ENCODE peak calls at places on chromosomes 11 and 22, in four cellular contexts. N is GM12878, U is K562, E is HepG2. G is an unnamed sample.

GRCh38 chr11:113553235-113553634 is 78.0 kb upstream of the DRD2 start:
- DNase-seq in N (no peak), U (peak), E (no peak), G (no peak)

GRCh38 chr22:32545801-32546200 is 71.2 kb downstream of the FBXO7 start:
- DNase-seq in N (no peak), U (no peak), E (peak), G (no peak)

GRCh38 chr11:92376680-92377079 is 152.1 kb downstream of the FAT3 start:
- DNase-seq in N (no peak), U (no peak), E (no peak), G (no peak)

GRCh38 chr11:71284525-71285092 is 32.2 kb upstream of the SHANK2 start:
- DNase-seq in N (no peak), U (peak), E (peak), G (no peak)

GRCh38 chr22:49093192-49093880 is 734.3 kb downstream of the BRD1 start:
- DNase-seq in N (no peak), U (no peak), E (no peak), G (no peak)

GRCh38 chr22:43515902-43516301 is 104.1 kb downstream of the MPPED1 start:
- DNase-seq in N (no peak), U (no peak), E (no peak), G (peak)

GRCh38 chr11:15204766-15205165 is 90.0 kb downstream of the INSC start:
- DNase-seq in N (no peak), U (no peak), E (no peak), G (no peak)

GRCh38 chr11:34251640-34251980 is 106.2 kb downstream of the ABTB2 start:
- DNase-seq in N (no peak), U (no peak), E (no peak), G (no peak)

GRCh38 chr11:124612045-124612444 is 817 bp downstream of the PANX3 start:
- DNase-seq in N (no peak), U (no peak), E (no peak), G (no peak)

GRCh38 chr22:17103351-17103750 is 17.8 kb downstream of the TMEM121B start:
- DNase-seq in N (no peak), U (no peak), E (no peak), G (no peak)

GRCh38 chr11:106765849-106766248 is 252.4 kb downstream of the GUCY1A2 start:
- DNase-seq in N (no peak), U (no peak), E (no peak), G (no peak)

GRCh38 chr11:3947084-3947483 is 91.6 kb downstream of the STIM1 start:
- DNase-seq in N (peak), U (no peak), E (no peak), G (no peak)

GRCh38 chr11:77095551-77096490 is 6.8 kb upstream of the OMP start:
- DNase-seq in N (no peak), U (no peak), E (peak), G (no peak)

GRCh38 chr11:129440028-129440630 is 64.5 kb downstream of the BARX2 start:
- DNase-seq in N (no peak), U (no peak), E (peak), G (no peak)

GRCh38 chr22:48316245-48316875 is 1511.3 kb downstream of the BRD1 start:
- DNase-seq in N (no peak), U (no peak), E (no peak), G (no peak)

DNA sequence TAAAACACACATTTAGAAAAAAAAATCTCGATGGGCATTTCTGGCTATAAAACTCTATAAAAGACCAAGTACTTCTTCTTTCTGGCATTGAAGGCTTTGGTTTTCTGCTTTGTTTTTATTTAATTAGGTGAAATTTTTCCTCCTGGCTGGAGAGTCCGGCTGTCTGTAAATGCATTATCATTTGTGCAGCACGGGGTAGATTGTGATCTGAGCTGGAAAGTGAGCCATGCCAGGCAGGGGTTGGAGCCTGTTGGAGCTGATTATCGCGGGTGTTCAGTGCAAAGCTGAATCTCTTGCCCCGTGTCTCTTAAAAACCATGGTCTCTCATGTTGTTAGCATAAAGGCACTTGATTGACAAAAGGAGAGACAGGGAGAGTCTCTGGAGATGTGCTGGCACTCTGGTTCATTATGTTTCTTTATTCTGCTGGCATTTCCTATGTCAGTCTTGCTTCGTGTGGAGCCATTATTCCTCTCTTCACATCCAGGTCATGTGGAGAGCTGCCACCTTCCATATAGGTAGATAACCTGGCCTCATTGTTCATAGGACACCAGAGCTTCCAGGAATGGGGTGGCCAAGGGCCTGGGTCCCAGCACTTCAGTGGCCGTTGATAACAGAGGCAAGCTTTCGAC is 75.2 kb downstream of the LDLRAD3 start:
- DNase-seq in N (no peak), U (no peak), E (no peak), G (no peak)
- TF ChIP-seq FOXK2 in N (no peak), U (no peak), E (no peak), G (no peak)

DNA sequence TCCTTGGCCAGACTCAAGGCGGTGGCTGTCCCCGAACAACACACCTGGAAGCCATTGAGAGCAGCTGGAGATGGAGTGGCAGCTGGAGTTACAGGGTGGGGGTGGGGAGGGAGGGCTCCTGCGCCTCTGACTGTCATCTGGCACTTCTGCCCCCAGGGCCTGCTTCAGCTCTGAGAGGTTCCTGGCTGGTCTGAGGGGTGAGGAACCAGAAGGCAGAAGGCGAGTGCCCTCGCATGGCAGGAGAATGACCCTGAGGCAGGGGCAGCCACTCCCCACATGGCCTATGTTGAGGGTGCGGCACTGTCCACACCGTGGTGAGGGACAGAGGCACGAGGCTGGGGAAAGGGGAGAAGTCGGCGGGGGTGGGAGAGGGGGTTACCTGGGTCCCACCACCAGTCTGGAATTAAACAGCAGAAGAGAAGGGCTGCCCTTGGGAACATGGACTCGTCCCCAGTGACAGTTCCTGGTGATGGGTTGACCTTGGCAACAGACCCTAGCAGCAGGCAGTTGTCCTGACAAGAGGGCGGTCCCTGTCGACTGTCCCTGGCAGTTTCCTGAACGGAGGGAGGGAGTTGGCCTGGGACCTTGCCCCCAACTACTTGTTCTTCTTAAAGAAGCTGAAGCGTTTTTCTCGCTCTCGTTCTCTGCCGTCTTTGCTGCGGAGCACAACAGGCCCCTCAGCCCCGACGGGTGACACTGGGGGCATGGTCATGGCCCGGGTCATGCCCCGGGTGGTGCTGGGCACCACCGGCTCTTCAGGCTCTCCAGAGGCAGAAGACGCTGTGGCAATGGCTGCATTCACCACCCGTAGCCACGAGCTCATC is 7.8 kb upstream of the RBM4B start:
- DNase-seq in N (no peak), U (no peak), E (no peak), G (no peak)
- TF ChIP-seq SP1 in N (no peak), U (no peak), E (no peak), G (no peak)

DNA sequence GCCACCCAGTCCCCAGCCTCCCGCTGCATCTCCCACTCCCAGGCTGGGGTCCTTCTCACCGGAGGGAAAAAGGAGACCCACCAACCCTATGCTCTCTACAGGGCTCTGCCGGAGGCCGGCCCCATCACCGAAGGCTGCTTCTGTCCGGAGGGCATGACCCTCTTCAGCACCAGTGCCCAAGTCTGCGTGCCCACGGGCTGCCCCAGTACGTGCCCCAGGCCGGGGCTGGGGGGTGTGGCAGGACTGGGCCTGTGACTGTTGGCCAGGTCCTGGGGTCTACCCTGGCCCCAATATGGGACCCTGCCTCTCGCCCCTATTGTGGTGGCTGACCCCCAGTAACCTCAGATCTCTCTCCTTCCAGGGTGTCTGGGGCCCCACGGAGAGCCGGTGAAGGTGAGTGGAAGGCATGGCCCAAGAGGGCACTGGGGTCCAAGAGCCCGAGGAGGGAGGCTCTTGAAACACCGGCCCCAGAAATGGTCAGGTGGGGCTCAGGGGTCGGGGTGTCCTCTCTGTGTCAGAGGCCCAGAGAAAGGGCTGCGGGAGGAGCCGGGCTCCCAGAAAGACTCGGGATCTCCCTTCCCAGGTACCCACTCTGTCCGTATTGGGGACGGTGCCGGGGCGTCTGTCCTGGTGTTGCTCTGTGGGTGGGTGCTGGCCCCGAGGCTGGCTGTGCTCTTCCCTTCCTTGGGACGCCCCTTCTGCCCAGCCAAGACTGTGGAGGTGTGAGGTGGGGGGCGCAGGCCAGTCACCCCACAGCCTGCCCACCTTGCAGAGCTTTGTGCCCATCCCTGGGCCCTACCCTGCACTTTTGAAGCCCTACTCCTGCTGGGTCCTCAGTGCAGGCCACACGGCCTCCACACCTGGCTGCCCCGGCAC is 26.1 kb upstream of the MUC5B start:
- DNase-seq in N (no peak), U (no peak), E (no peak), G (no peak)
- TF ChIP-seq TARDBP in N (no peak), U (no peak), E (no peak), G (no peak)

GRCh38 chr11:116698080-116698479 is 74.7 kb downstream of the BUD13 start:
- DNase-seq in N (no peak), U (no peak), E (no peak), G (no peak)
- TF ChIP-seq FOXK2 in N (no peak), U (no peak), E (no peak), G (no peak)

GRCh38 chr22:45905924-45906865 is 70.8 kb downstream of the WNT7B start:
- DNase-seq in N (no peak), U (no peak), E (no peak), G (no peak)
- TF ChIP-seq SP1 in N (no peak), U (no peak), E (no peak), G (no peak)

GRCh38 chr11:131815631-131816030 is 445.2 kb downstream of the NTM start:
- DNase-seq in N (no peak), U (no peak), E (no peak), G (no peak)
- TF ChIP-seq TARDBP in N (no peak), U (no peak), E (no peak), G (no peak)

GRCh38 chr11:132073787-132074186 is 703.4 kb downstream of the NTM start:
- DNase-seq in N (no peak), U (no peak), E (no peak), G (no peak)

GRCh38 chr11:132075447-132075846 is 705.0 kb downstream of the NTM start:
- DNase-seq in N (no peak), U (no peak), E (no peak), G (no peak)

GRCh38 chr11:132072044-132072879 is 701.8 kb downstream of the NTM start:
- DNase-seq in N (no peak), U (no peak), E (no peak), G (no peak)

GRCh38 chr11:132068556-132068955 is 698.1 kb downstream of the NTM start:
- DNase-seq in N (no peak), U (no peak), E (no peak), G (no peak)

DNA sequence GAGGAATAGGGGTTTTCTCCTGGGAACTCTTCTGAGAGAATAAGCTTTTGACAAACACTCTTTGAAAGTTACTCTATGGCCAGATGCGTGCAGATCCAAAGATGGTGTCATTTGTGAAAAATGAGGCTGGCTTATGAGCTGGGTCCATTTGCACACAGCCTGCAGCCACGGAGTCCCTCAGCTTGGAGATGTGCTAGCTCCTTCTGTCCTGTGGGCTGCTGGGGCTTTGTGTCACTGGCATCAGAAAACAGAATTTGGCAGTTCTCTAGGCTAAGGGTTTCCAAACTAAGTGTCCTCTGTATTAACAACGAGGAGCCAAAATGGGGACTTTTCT is 702.4 kb downstream of the NTM start:
- DNase-seq in N (no peak), U (no peak), E (no peak), G (no peak)
- TF ChIP-seq FOXK2 in N (no peak), U (no peak), E (no peak), G (no peak)

DNA sequence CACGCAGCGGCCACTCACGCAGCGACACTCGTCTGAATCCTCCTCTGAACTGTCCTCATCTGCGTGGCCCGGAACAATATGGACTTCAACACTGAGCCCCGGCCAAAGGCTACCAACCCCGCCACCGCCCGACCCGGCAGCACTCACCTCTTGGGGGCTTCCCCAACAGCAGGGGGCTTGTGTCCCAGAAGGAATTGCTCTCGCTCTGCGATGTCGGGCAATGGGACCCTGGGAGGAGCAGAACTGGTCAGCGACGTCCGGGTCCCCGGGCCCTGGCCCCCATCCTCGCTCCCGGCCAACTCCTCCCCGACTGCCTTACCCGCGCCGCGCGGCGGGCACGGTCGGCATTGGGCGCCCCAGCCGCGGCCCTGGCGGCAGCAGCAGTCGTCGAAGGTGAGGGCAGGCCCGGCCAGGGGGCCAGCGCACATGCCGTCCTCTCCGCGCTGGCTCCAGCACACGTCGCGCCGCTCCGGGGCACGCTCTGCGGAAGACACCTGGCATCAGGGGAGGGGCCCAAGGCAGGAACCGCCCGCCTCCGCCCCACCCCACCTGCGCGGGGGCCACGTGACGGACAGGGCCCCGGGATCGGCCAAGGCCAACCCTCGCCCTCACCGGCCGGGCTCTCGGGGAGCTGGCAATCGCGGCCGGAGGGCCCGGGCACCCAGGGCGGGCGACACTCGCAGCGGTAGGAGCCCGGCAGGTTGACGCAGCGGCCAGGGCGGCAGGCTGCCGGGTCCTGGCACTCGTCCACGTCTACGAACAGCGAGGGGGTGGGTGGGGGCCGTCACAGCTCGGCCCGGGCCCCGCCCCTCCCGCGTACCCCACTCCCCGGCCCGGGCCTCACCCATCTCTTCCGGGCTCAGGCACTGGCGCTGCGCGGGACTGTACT is 14.8 kb downstream of the SCYL1 start:
- DNase-seq in N (no peak), U (no peak), E (no peak), G (no peak)
- TF ChIP-seq SP1 in N (no peak), U (no peak), E (no peak), G (no peak)

GRCh38 chr22:37211853-37212173 is 464 bp downstream of the SSTR3 start:
- DNase-seq in N (no peak), U (no peak), E (no peak), G (no peak)

GRCh38 chr22:37211075-37211852 is 1.0 kb downstream of the SSTR3 start:
- DNase-seq in N (no peak), U (no peak), E (no peak), G (no peak)

GRCh38 chr22:37213941-37214340 is 1.7 kb upstream of the SSTR3 start:
- DNase-seq in N (no peak), U (no peak), E (no peak), G (no peak)

GRCh38 chr22:37213218-37213855 is 1.1 kb upstream of the SSTR3 start:
- DNase-seq in N (no peak), U (no peak), E (no peak), G (no peak)

GRCh38 chr22:37212174-37212906 is at the start of gene SSTR3:
- DNase-seq in N (no peak), U (no peak), E (no peak), G (no peak)
- TF ChIP-seq TARDBP in N (no peak), U (no peak), E (no peak), G (no peak)

GRCh38 chr11:73359930-73360742 is 16.1 kb upstream of the RELT start:
- DNase-seq in N (no peak), U (peak), E (peak), G (peak)
- TF ChIP-seq FOXK2 in N (no peak), U (no peak), E (no peak), G (no peak)

G was measured in HEK293T.